ENCODE peak calls at places on chromosomes 5 and 9, in six cellular contexts. One of them, this sample, is unnamed.

GRCh38 chr5:144460608-144461007 is 289.9 kb downstream of the KCTD16 start:
- DNase-seq in suprapubic skin: no peak
- DNase-seq in ovary: no peak
- DNase-seq in sigmoid colon: no peak
- DNase-seq in transverse colon: no peak
- DNase-seq in A549: no peak
- DNase-seq in this sample: no peak

GRCh38 chr9:18568969-18569368 is 95.0 kb downstream of the ADAMTSL1 start:
- DNase-seq in suprapubic skin: no peak
- DNase-seq in ovary: no peak
- DNase-seq in sigmoid colon: no peak
- DNase-seq in transverse colon: no peak
- DNase-seq in A549: no peak
- DNase-seq in this sample: no peak

GRCh38 chr9:87714819-87715218 is 11.1 kb upstream of the CTSL start:
- DNase-seq in suprapubic skin: no peak
- DNase-seq in ovary: peak; percentile 60
- DNase-seq in sigmoid colon: peak; percentile 87
- DNase-seq in transverse colon: peak; percentile 28
- DNase-seq in A549: peak; percentile 78
- DNase-seq in this sample: no peak

GRCh38 chr5:67166460-67166871 is 30.1 kb downstream of the CD180 start:
- DNase-seq in suprapubic skin: peak; percentile 88
- DNase-seq in ovary: no peak
- DNase-seq in sigmoid colon: peak; percentile 70
- DNase-seq in transverse colon: peak; percentile 70
- DNase-seq in A549: no peak
- DNase-seq in this sample: no peak

GRCh38 chr9:106892632-106893031 is 29.7 kb downstream of the ZNF462 start:
- DNase-seq in suprapubic skin: no peak
- DNase-seq in ovary: peak; percentile 55
- DNase-seq in sigmoid colon: peak; percentile 83
- DNase-seq in transverse colon: peak; percentile 34
- DNase-seq in A549: peak; percentile 90
- DNase-seq in this sample: no peak

GRCh38 chr5:51990661-51991180 is 607.5 kb downstream of the ISL1 start:
- DNase-seq in suprapubic skin: no peak
- DNase-seq in ovary: no peak
- DNase-seq in sigmoid colon: no peak
- DNase-seq in transverse colon: no peak
- DNase-seq in A549: no peak
- DNase-seq in this sample: no peak

GRCh38 chr5:122150128-122150685 is 20.9 kb downstream of the ZNF474 start:
- DNase-seq in suprapubic skin: no peak
- DNase-seq in ovary: no peak
- DNase-seq in sigmoid colon: no peak
- DNase-seq in transverse colon: no peak
- DNase-seq in A549: no peak
- DNase-seq in this sample: peak; percentile 37

GRCh38 chr9:134157378-134157885 is 6.9 kb downstream of the RNU6ATAC start:
- DNase-seq in suprapubic skin: no peak
- DNase-seq in ovary: no peak
- DNase-seq in sigmoid colon: no peak
- DNase-seq in transverse colon: no peak
- DNase-seq in A549: no peak
- DNase-seq in this sample: no peak

GRCh38 chr9:83537331-83538171 is 650 bp downstream of the FRMD3 start:
- DNase-seq in suprapubic skin: no peak
- DNase-seq in ovary: no peak
- DNase-seq in sigmoid colon: no peak
- DNase-seq in transverse colon: no peak
- DNase-seq in A549: peak; percentile 7
- DNase-seq in this sample: no peak

GRCh38 chr9:12516573-12516972 is 176.6 kb upstream of the TYRP1 start:
- DNase-seq in suprapubic skin: no peak
- DNase-seq in ovary: no peak
- DNase-seq in sigmoid colon: no peak
- DNase-seq in transverse colon: no peak
- DNase-seq in A549: no peak
- DNase-seq in this sample: no peak

GRCh38 chr5:23072179-23072578 is 219.0 kb upstream of the CDH12 start:
- DNase-seq in suprapubic skin: no peak
- DNase-seq in ovary: no peak
- DNase-seq in sigmoid colon: no peak
- DNase-seq in transverse colon: no peak
- DNase-seq in A549: no peak
- DNase-seq in this sample: no peak

GRCh38 chr5:136025900-136026299 is 2.9 kb upstream of the TGFBI start:
- DNase-seq in suprapubic skin: no peak
- DNase-seq in ovary: no peak
- DNase-seq in sigmoid colon: peak; percentile 77
- DNase-seq in transverse colon: no peak
- DNase-seq in A549: no peak
- DNase-seq in this sample: no peak

GRCh38 chr5:172235132-172235780 is 41.3 kb downstream of the EFCAB9 start:
- DNase-seq in suprapubic skin: no peak
- DNase-seq in ovary: no peak
- DNase-seq in sigmoid colon: no peak
- DNase-seq in transverse colon: no peak
- DNase-seq in A549: peak; percentile 38
- DNase-seq in this sample: no peak

GRCh38 chr5:56735845-56736641 is 79.3 kb upstream of the MAP3K1 start:
- DNase-seq in suprapubic skin: no peak
- DNase-seq in ovary: no peak
- DNase-seq in sigmoid colon: no peak
- DNase-seq in transverse colon: no peak
- DNase-seq in A549: no peak
- DNase-seq in this sample: no peak

GRCh38 chr9:116901260-116901659 is 214.2 kb downstream of the TRIM32 start:
- DNase-seq in suprapubic skin: no peak
- DNase-seq in ovary: no peak
- DNase-seq in sigmoid colon: no peak
- DNase-seq in transverse colon: no peak
- DNase-seq in A549: no peak
- DNase-seq in this sample: no peak

GRCh38 chr9:114558027-114558675 is 29.4 kb upstream of the ATP6V1G1 start:
- DNase-seq in suprapubic skin: no peak
- DNase-seq in ovary: no peak
- DNase-seq in sigmoid colon: no peak
- DNase-seq in transverse colon: no peak
- DNase-seq in A549: no peak
- DNase-seq in this sample: no peak

GRCh38 chr9:114559830-114560520 is 27.6 kb upstream of the ATP6V1G1 start:
- DNase-seq in suprapubic skin: no peak
- DNase-seq in ovary: no peak
- DNase-seq in sigmoid colon: no peak
- DNase-seq in transverse colon: no peak
- DNase-seq in A549: no peak
- DNase-seq in this sample: no peak

GRCh38 chr9:114561771-114562170 is 25.8 kb upstream of the ATP6V1G1 start:
- DNase-seq in suprapubic skin: no peak
- DNase-seq in ovary: no peak
- DNase-seq in sigmoid colon: no peak
- DNase-seq in transverse colon: no peak
- DNase-seq in A549: no peak
- DNase-seq in this sample: no peak

GRCh38 chr9:114565204-114565603 is 22.4 kb upstream of the ATP6V1G1 start:
- DNase-seq in suprapubic skin: no peak
- DNase-seq in ovary: no peak
- DNase-seq in sigmoid colon: no peak
- DNase-seq in transverse colon: no peak
- DNase-seq in A549: no peak
- DNase-seq in this sample: no peak

GRCh38 chr9:114560956-114561355 is 26.6 kb upstream of the ATP6V1G1 start:
- DNase-seq in suprapubic skin: no peak
- DNase-seq in ovary: no peak
- DNase-seq in sigmoid colon: no peak
- DNase-seq in transverse colon: no peak
- DNase-seq in A549: no peak
- DNase-seq in this sample: no peak
- TF ChIP-seq EP300 in suprapubic skin: no peak
- TF ChIP-seq EP300 in ovary: no peak
- TF ChIP-seq EP300 in sigmoid colon: no peak
- TF ChIP-seq EP300 in transverse colon: no peak
- TF ChIP-seq EP300 in A549: no peak
- TF ChIP-seq EP300 in this sample: no peak

GRCh38 chr5:4699592-4699991 is 440.5 kb upstream of the ADAMTS16 start:
- DNase-seq in suprapubic skin: no peak
- DNase-seq in ovary: no peak
- DNase-seq in sigmoid colon: no peak
- DNase-seq in transverse colon: no peak
- DNase-seq in A549: no peak
- DNase-seq in this sample: no peak
- H3K4me3 ChIP-seq in suprapubic skin: no peak overlapping the region
- H3K4me3 ChIP-seq in ovary: no peak overlapping the region
- H3K4me3 ChIP-seq in sigmoid colon: no peak overlapping the region
- H3K4me3 ChIP-seq in transverse colon: no peak overlapping the region
- H3K4me3 ChIP-seq in A549: no peak overlapping the region
- H3K4me3 ChIP-seq in this sample: no peak overlapping the region

DNA sequence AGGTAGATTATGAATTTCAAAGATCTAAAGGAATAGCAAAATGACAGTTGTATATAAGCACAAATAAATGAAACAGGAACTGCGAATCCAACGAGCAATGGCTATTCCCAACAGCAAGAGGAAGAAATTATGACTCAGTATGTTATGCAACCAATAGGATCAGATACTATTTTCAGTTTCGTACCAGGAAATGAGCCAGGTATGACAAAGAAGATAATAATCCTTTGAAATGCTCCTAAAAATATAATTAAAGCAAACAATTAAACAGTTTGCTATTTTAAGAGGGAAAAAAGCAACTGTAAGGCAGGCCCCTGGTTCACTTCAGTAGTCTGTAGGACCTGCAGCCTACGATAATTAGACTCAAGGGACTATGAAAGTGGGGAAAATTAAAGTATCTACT is 58.9 kb downstream of the AUH start:
- DNase-seq in suprapubic skin: no peak
- DNase-seq in ovary: no peak
- DNase-seq in sigmoid colon: no peak
- DNase-seq in transverse colon: no peak
- DNase-seq in A549: peak; percentile 55
- DNase-seq in this sample: no peak
- TF ChIP-seq EP300 in suprapubic skin: peak; percentile 31
- TF ChIP-seq EP300 in ovary: no peak
- TF ChIP-seq EP300 in sigmoid colon: peak; percentile 49
- TF ChIP-seq EP300 in transverse colon: no peak
- TF ChIP-seq EP300 in A549: no peak
- TF ChIP-seq EP300 in this sample: no peak

GRCh38 chr9:137408651-137409405 is 14.1 kb downstream of the EXD3 start:
- DNase-seq in suprapubic skin: no peak
- DNase-seq in ovary: no peak
- DNase-seq in sigmoid colon: no peak
- DNase-seq in transverse colon: no peak
- DNase-seq in A549: no peak
- DNase-seq in this sample: no peak

GRCh38 chr9:137407590-137408300 is 15.2 kb downstream of the EXD3 start:
- DNase-seq in suprapubic skin: no peak
- DNase-seq in ovary: peak; percentile 91
- DNase-seq in sigmoid colon: peak; percentile 84
- DNase-seq in transverse colon: no peak
- DNase-seq in A549: no peak
- DNase-seq in this sample: no peak

GRCh38 chr9:137406085-137406773 is 16.7 kb downstream of the EXD3 start:
- DNase-seq in suprapubic skin: no peak
- DNase-seq in ovary: no peak
- DNase-seq in sigmoid colon: no peak
- DNase-seq in transverse colon: no peak
- DNase-seq in A549: no peak
- DNase-seq in this sample: no peak

GRCh38 chr9:137405677-137406081 is 17.3 kb downstream of the EXD3 start:
- DNase-seq in suprapubic skin: no peak
- DNase-seq in ovary: no peak
- DNase-seq in sigmoid colon: no peak
- DNase-seq in transverse colon: no peak
- DNase-seq in A549: no peak
- DNase-seq in this sample: no peak

GRCh38 chr9:137406876-137407589 is 15.9 kb downstream of the EXD3 start:
- DNase-seq in suprapubic skin: no peak
- DNase-seq in ovary: peak; percentile 58
- DNase-seq in sigmoid colon: no peak
- DNase-seq in transverse colon: peak; percentile 79
- DNase-seq in A549: peak; percentile 60
- DNase-seq in this sample: no peak
- H3K4me3 ChIP-seq in suprapubic skin: peak overlapping the region; percentile 39
- H3K4me3 ChIP-seq in ovary: peak overlapping the region; percentile 33
- H3K4me3 ChIP-seq in sigmoid colon: peak overlapping the region; percentile 21
- H3K4me3 ChIP-seq in transverse colon: peak overlapping the region; percentile 38
- H3K4me3 ChIP-seq in A549: peak overlapping the region; percentile 35
- H3K4me3 ChIP-seq in this sample: peak overlapping the region; percentile 47

GRCh38 chr5:133159543-133159942 is 107.7 kb downstream of the HSPA4 start:
- DNase-seq in suprapubic skin: no peak
- DNase-seq in ovary: no peak
- DNase-seq in sigmoid colon: no peak
- DNase-seq in transverse colon: no peak
- DNase-seq in A549: no peak
- DNase-seq in this sample: no peak
- TF ChIP-seq EP300 in suprapubic skin: no peak
- TF ChIP-seq EP300 in ovary: no peak
- TF ChIP-seq EP300 in sigmoid colon: no peak
- TF ChIP-seq EP300 in transverse colon: no peak
- TF ChIP-seq EP300 in A549: no peak
- TF ChIP-seq EP300 in this sample: no peak

DNA sequence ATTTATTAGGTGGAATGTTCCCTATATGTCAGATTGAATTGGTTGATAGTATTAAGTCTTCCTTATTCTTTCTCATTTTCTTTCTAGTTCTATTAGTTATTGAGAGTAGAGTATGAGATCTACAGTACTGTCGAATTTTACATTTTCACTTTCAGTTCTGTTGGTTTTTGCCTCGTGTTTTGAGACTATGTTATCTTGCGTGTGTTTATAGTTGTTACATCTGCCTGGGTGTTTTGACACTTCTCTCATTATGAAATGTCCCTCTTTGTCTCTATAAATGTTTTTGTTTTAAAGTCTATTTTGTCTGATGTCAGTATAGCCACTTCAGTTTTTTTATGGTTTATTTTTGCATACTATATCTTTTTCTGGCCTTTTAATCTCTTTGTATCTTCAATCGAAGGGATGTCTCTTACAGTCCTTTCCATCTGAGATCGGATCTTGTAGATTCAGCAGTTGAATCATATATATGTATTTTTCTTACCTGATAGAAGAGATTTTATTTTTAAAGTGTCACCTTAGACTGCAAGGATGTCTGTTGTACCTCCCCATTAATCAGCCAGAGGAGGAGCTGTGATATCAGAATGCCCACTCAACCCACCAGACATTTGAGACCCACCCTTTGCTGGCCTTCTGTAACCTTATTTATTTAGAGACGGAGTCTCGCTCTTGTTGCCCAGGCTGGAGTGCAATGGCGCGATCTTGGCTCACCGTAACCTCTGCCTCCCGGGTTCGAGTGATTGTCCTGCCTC is 20.7 kb downstream of the EHMT1 start:
- DNase-seq in suprapubic skin: no peak
- DNase-seq in ovary: no peak
- DNase-seq in sigmoid colon: no peak
- DNase-seq in transverse colon: no peak
- DNase-seq in A549: no peak
- DNase-seq in this sample: no peak
- H3K4me3 ChIP-seq in suprapubic skin: no peak overlapping the region
- H3K4me3 ChIP-seq in ovary: peak overlapping the region; percentile 12
- H3K4me3 ChIP-seq in sigmoid colon: no peak overlapping the region
- H3K4me3 ChIP-seq in transverse colon: no peak overlapping the region
- H3K4me3 ChIP-seq in A549: no peak overlapping the region
- H3K4me3 ChIP-seq in this sample: peak overlapping the region; percentile 9

GRCh38 chr9:2014696-2015580 is at the start of gene SMARCA2:
- DNase-seq in suprapubic skin: peak; percentile 97
- DNase-seq in ovary: peak; percentile 97
- DNase-seq in sigmoid colon: peak; percentile 99
- DNase-seq in transverse colon: peak; percentile 98
- DNase-seq in A549: peak; percentile 91
- DNase-seq in this sample: peak; percentile 98
- TF ChIP-seq EP300 in suprapubic skin: no peak
- TF ChIP-seq EP300 in ovary: no peak
- TF ChIP-seq EP300 in sigmoid colon: no peak
- TF ChIP-seq EP300 in transverse colon: no peak
- TF ChIP-seq EP300 in A549: no peak
- TF ChIP-seq EP300 in this sample: no peak

This sample was measured in esophagus muscularis mucosa.